ENCODE peak calls at places on chromosomes 12 and 14, in four cellular contexts. U is heart left ventricle, F is pancreas, Z is HS-5. L is an unnamed sample.

GRCh38 chr14:96001866-96002510 is 37.2 kb upstream of the C14orf132 start:
- DNase-seq in Z (no peak), F (no peak), U (no peak), L (no peak)

GRCh38 chr14:71400821-71401447 is 493.7 kb downstream of the PCNX1 start:
- DNase-seq in F (no peak), Z (no peak), U (no peak), L (no peak)

GRCh38 chr12:57216931-57217871 is 607 bp downstream of the NXPH4 start:
- DNase-seq in U (no peak), Z (no peak), F (no peak), L (no peak)

GRCh38 chr12:8860165-8860961 is 37.9 kb downstream of the A2ML1 start:
- DNase-seq in Z (no peak), F (peak; percentile 26), U (peak; percentile 29), L (no peak)

GRCh38 chr12:45166056-45166455 is 49.8 kb upstream of the ANO6 start:
- DNase-seq in U (no peak), Z (no peak), F (no peak), L (no peak)

GRCh38 chr14:98198385-98198784 is 1073.6 kb downstream of the BCL11B start:
- DNase-seq in Z (no peak), F (no peak), U (no peak), L (no peak)

GRCh38 chr12:70721958-70722357 is 84.7 kb upstream of the PTPRB start:
- DNase-seq in U (no peak), Z (no peak), F (no peak), L (no peak)

GRCh38 chr14:25431211-25432076 is 381.5 kb upstream of the STXBP6 start:
- DNase-seq in Z (no peak), U (no peak), F (no peak), L (no peak)

GRCh38 chr14:100903672-100904185 is at the start of gene RTL1:
- DNase-seq in Z (no peak), F (no peak), U (no peak), L (peak; percentile 9)

GRCh38 chr12:117384735-117385134 is 23.3 kb upstream of the NOS1 start:
- DNase-seq in F (no peak), Z (no peak), U (no peak), L (no peak)

GRCh38 chr12:79063258-79063657 is 198.7 kb downstream of the SYT1 start:
- DNase-seq in F (no peak), Z (no peak), U (no peak), L (no peak)

GRCh38 chr12:13099066-13099909 is 4.2 kb downstream of the GSG1 start:
- DNase-seq in F (no peak), U (peak; percentile 57), Z (no peak), L (no peak)

GRCh38 chr12:93966516-93967133 is 181.8 kb upstream of the PLXNC1 start:
- DNase-seq in U (no peak), Z (no peak), F (no peak), L (no peak)

GRCh38 chr12:55874465-55874864 is 31.7 kb upstream of the MMP19 start:
- DNase-seq in Z (no peak), U (no peak), F (no peak), L (no peak)

GRCh38 chr14:35533357-35534129 is 421 bp upstream of the INSM2 start:
- DNase-seq in F (peak; percentile 54), Z (peak; percentile 35), U (peak; percentile 40), L (peak; percentile 30)

GRCh38 chr12:116534341-116535121 is 24.6 kb upstream of the MAP1LC3B2 start:
- DNase-seq in U (no peak), Z (no peak), F (peak; percentile 16), L (no peak)

GRCh38 chr12:47411961-47412360 is 293.9 kb downstream of the RPAP3 start:
- DNase-seq in U (no peak), Z (no peak), F (no peak), L (no peak)

GRCh38 chr12:102957339-102958050 is at the start of gene ASCL1:
- DNase-seq in F (no peak), U (no peak), Z (no peak), L (no peak)

GRCh38 chr12:68358532-68359485 is 26.6 kb upstream of the MDM1 start:
- DNase-seq in F (peak; percentile 47), U (peak; percentile 58), Z (peak; percentile 49), L (peak; percentile 54)

GRCh38 chr14:91940209-91940608 is 7.3 kb downstream of the FBLN5 start:
- DNase-seq in U (no peak), F (no peak), Z (no peak), L (no peak)

GRCh38 chr14:102209224-102209966 is 69.7 kb downstream of the WDR20 start:
- DNase-seq in F (no peak), Z (no peak), U (no peak), L (no peak)

GRCh38 chr12:129245769-129246168 is 392.5 kb downstream of the GLT1D1 start:
- DNase-seq in F (no peak), U (no peak), Z (no peak), L (no peak)

GRCh38 chr14:98189521-98189920 is 1082.5 kb downstream of the BCL11B start:
- DNase-seq in U (no peak), F (no peak), Z (no peak), L (no peak)

GRCh38 chr12:88153959-88154358 is 11.9 kb downstream of the TMTC3 start:
- DNase-seq in U (no peak), F (no peak), Z (no peak), L (no peak)

GRCh38 chr14:59238242-59238641 is 49.8 kb downstream of the DAAM1 start:
- DNase-seq in F (no peak), Z (no peak), U (no peak), L (no peak)

GRCh38 chr14:22564463-22564862 is 24.6 kb downstream of the DAD1 start:
- DNase-seq in Z (no peak), U (no peak), F (no peak), L (no peak)

GRCh38 chr14:106227793-106228192 is 701.4 kb downstream of the TMEM121 start:
- DNase-seq in F (no peak), U (no peak), Z (no peak), L (no peak)

GRCh38 chr12:109512608-109513007 is 35.2 kb downstream of the UBE3B start:
- DNase-seq in F (no peak), U (no peak), Z (no peak), L (no peak)

GRCh38 chr12:111840831-111841230 is 1.2 kb upstream of the MAPKAPK5 start:
- DNase-seq in U (no peak), F (no peak), Z (no peak), L (no peak)

GRCh38 chr14:50001146-50001998 is 108.5 kb downstream of the ARF6 start:
- DNase-seq in F (peak; percentile 47), U (no peak), Z (no peak), L (peak; percentile 48)

GRCh38 chr12:54437243-54437642 is 18.2 kb upstream of the ITGA5 start:
- DNase-seq in F (no peak), Z (no peak), U (no peak), L (no peak)

GRCh38 chr12:94733727-94734126 is 83.4 kb upstream of the TMCC3 start:
- DNase-seq in F (no peak), U (no peak), Z (no peak), L (no peak)

GRCh38 chr12:1212529-1212928 is 221.5 kb downstream of the ERC1 start:
- DNase-seq in U (no peak), Z (no peak), F (no peak), L (no peak)

L was measured in lung.